ENCODE peak calls at places on chromosomes 16 and 17, in seven cellular contexts. One of them, this sample, is unnamed.

GRCh38 chr16:27235055-27235937 is 32.0 kb downstream of the KDM8 start:
- DNase-seq in fibroblast of pulmonary artery: peak; percentile 97
- DNase-seq in AG09319: peak; percentile 81
- DNase-seq in adrenal gland: peak; percentile 94
- DNase-seq in GM10248: peak; percentile 68
- DNase-seq in nephron progenitor cell: peak; percentile 45
- DNase-seq in endothelial cell of umbilical vein: peak; percentile 96
- DNase-seq in this sample: peak; percentile 76

GRCh38 chr17:44197980-44198720 is 1.5 kb downstream of the ATXN7L3 start:
- DNase-seq in fibroblast of pulmonary artery: peak; percentile 53
- DNase-seq in nephron progenitor cell: no peak
- DNase-seq in adrenal gland: no peak
- DNase-seq in endothelial cell of umbilical vein: peak; percentile 30
- DNase-seq in AG09319: no peak
- DNase-seq in GM10248: peak; percentile 67
- DNase-seq in this sample: peak; percentile 74

GRCh38 chr17:43891851-43892671 is 15.3 kb downstream of the MPP2 start:
- DNase-seq in endothelial cell of umbilical vein: no peak
- DNase-seq in GM10248: no peak
- DNase-seq in nephron progenitor cell: no peak
- DNase-seq in adrenal gland: no peak
- DNase-seq in fibroblast of pulmonary artery: no peak
- DNase-seq in AG09319: peak; percentile 38
- DNase-seq in this sample: no peak

GRCh38 chr17:59810894-59811153 is 81.9 kb downstream of the TUBD1 start:
- DNase-seq in fibroblast of pulmonary artery: no peak
- DNase-seq in AG09319: no peak
- DNase-seq in adrenal gland: no peak
- DNase-seq in endothelial cell of umbilical vein: no peak
- DNase-seq in nephron progenitor cell: no peak
- DNase-seq in GM10248: no peak
- DNase-seq in this sample: no peak

GRCh38 chr16:68993885-68994284 is 111.6 kb upstream of the HAS3 start:
- DNase-seq in AG09319: peak; percentile 63
- DNase-seq in endothelial cell of umbilical vein: peak; percentile 88
- DNase-seq in fibroblast of pulmonary artery: peak; percentile 94
- DNase-seq in nephron progenitor cell: no peak
- DNase-seq in GM10248: no peak
- DNase-seq in adrenal gland: no peak
- DNase-seq in this sample: no peak

GRCh38 chr16:9348912-9349311 is 257.5 kb downstream of the HAPSTR1 start:
- DNase-seq in nephron progenitor cell: no peak
- DNase-seq in GM10248: no peak
- DNase-seq in adrenal gland: no peak
- DNase-seq in AG09319: no peak
- DNase-seq in endothelial cell of umbilical vein: no peak
- DNase-seq in fibroblast of pulmonary artery: no peak
- DNase-seq in this sample: no peak

GRCh38 chr17:76076100-76076764 is 1.7 kb downstream of the GALR2 start:
- DNase-seq in GM10248: no peak
- DNase-seq in endothelial cell of umbilical vein: no peak
- DNase-seq in fibroblast of pulmonary artery: no peak
- DNase-seq in adrenal gland: no peak
- DNase-seq in nephron progenitor cell: peak; percentile 30
- DNase-seq in AG09319: no peak
- DNase-seq in this sample: peak; percentile 38

GRCh38 chr16:53600076-53600475 is 97.1 kb upstream of the AKTIP start:
- DNase-seq in AG09319: peak; percentile 43
- DNase-seq in GM10248: no peak
- DNase-seq in adrenal gland: no peak
- DNase-seq in nephron progenitor cell: no peak
- DNase-seq in fibroblast of pulmonary artery: no peak
- DNase-seq in endothelial cell of umbilical vein: no peak
- DNase-seq in this sample: no peak

GRCh38 chr17:16879686-16880085 is 92.2 kb downstream of the TNFRSF13B start:
- DNase-seq in fibroblast of pulmonary artery: no peak
- DNase-seq in GM10248: no peak
- DNase-seq in nephron progenitor cell: no peak
- DNase-seq in AG09319: no peak
- DNase-seq in adrenal gland: no peak
- DNase-seq in endothelial cell of umbilical vein: no peak
- DNase-seq in this sample: no peak

GRCh38 chr17:1673041-1673790 is 11.5 kb downstream of the PRPF8 start:
- DNase-seq in GM10248: no peak
- DNase-seq in endothelial cell of umbilical vein: no peak
- DNase-seq in AG09319: no peak
- DNase-seq in fibroblast of pulmonary artery: no peak
- DNase-seq in adrenal gland: peak; percentile 69
- DNase-seq in nephron progenitor cell: no peak
- DNase-seq in this sample: no peak

GRCh38 chr17:75959046-75959838 is 18.4 kb upstream of the FBF1 start:
- DNase-seq in fibroblast of pulmonary artery: peak; percentile 14
- DNase-seq in AG09319: no peak
- DNase-seq in endothelial cell of umbilical vein: no peak
- DNase-seq in nephron progenitor cell: no peak
- DNase-seq in GM10248: no peak
- DNase-seq in adrenal gland: no peak
- DNase-seq in this sample: no peak

GRCh38 chr17:10114931-10115535 is 83.4 kb downstream of the GAS7 start:
- DNase-seq in GM10248: peak; percentile 68
- DNase-seq in adrenal gland: peak; percentile 95
- DNase-seq in endothelial cell of umbilical vein: no peak
- DNase-seq in AG09319: peak; percentile 89
- DNase-seq in nephron progenitor cell: no peak
- DNase-seq in fibroblast of pulmonary artery: peak; percentile 97
- DNase-seq in this sample: peak; percentile 62

GRCh38 chr16:1474047-1474446 is 781 bp downstream of the CLCN7 start:
- DNase-seq in adrenal gland: no peak
- DNase-seq in fibroblast of pulmonary artery: peak; percentile 11
- DNase-seq in nephron progenitor cell: no peak
- DNase-seq in endothelial cell of umbilical vein: no peak
- DNase-seq in AG09319: no peak
- DNase-seq in GM10248: no peak
- DNase-seq in this sample: no peak

GRCh38 chr17:72884066-72884465 is 208.4 kb downstream of the SLC39A11 start:
- DNase-seq in adrenal gland: no peak
- DNase-seq in fibroblast of pulmonary artery: no peak
- DNase-seq in endothelial cell of umbilical vein: no peak
- DNase-seq in GM10248: no peak
- DNase-seq in nephron progenitor cell: no peak
- DNase-seq in AG09319: no peak
- DNase-seq in this sample: no peak

GRCh38 chr17:66975614-66976378 is 11.3 kb downstream of the CACNG4 start:
- DNase-seq in fibroblast of pulmonary artery: no peak
- DNase-seq in AG09319: no peak
- DNase-seq in GM10248: peak; percentile 43
- DNase-seq in adrenal gland: no peak
- DNase-seq in nephron progenitor cell: no peak
- DNase-seq in endothelial cell of umbilical vein: no peak
- DNase-seq in this sample: peak; percentile 60

GRCh38 chr17:18977646-18978045 is 25.7 kb downstream of the SLC5A10 start:
- DNase-seq in GM10248: no peak
- DNase-seq in fibroblast of pulmonary artery: no peak
- DNase-seq in nephron progenitor cell: no peak
- DNase-seq in adrenal gland: no peak
- DNase-seq in AG09319: no peak
- DNase-seq in endothelial cell of umbilical vein: no peak
- DNase-seq in this sample: no peak

GRCh38 chr16:27703121-27703520 is 153.2 kb downstream of the KATNIP start:
- DNase-seq in AG09319: no peak
- DNase-seq in endothelial cell of umbilical vein: no peak
- DNase-seq in nephron progenitor cell: no peak
- DNase-seq in adrenal gland: no peak
- DNase-seq in GM10248: no peak
- DNase-seq in fibroblast of pulmonary artery: no peak
- DNase-seq in this sample: no peak

GRCh38 chr17:7213895-7214299 is 5.7 kb downstream of the DLG4 start:
- DNase-seq in AG09319: no peak
- DNase-seq in adrenal gland: peak; percentile 94
- DNase-seq in GM10248: no peak
- DNase-seq in endothelial cell of umbilical vein: peak; percentile 82
- DNase-seq in nephron progenitor cell: peak; percentile 94
- DNase-seq in fibroblast of pulmonary artery: peak; percentile 84
- DNase-seq in this sample: peak; percentile 64

GRCh38 chr16:90057738-90058173 is 19.4 kb downstream of the PRDM7 start:
- DNase-seq in fibroblast of pulmonary artery: peak; percentile 81
- DNase-seq in GM10248: peak; percentile 29
- DNase-seq in endothelial cell of umbilical vein: no peak
- DNase-seq in nephron progenitor cell: no peak
- DNase-seq in adrenal gland: no peak
- DNase-seq in AG09319: no peak
- DNase-seq in this sample: peak; percentile 40

GRCh38 chr17:151886-152859 is 14.8 kb downstream of the SCGB1C2 start:
- DNase-seq in GM10248: no peak
- DNase-seq in adrenal gland: no peak
- DNase-seq in fibroblast of pulmonary artery: no peak
- DNase-seq in nephron progenitor cell: no peak
- DNase-seq in endothelial cell of umbilical vein: peak; percentile 15
- DNase-seq in AG09319: no peak
- DNase-seq in this sample: no peak

GRCh38 chr17:50134206-50135110 is 4.5 kb upstream of the SAMD14 start:
- DNase-seq in AG09319: no peak
- DNase-seq in endothelial cell of umbilical vein: no peak
- DNase-seq in fibroblast of pulmonary artery: no peak
- DNase-seq in nephron progenitor cell: no peak
- DNase-seq in adrenal gland: no peak
- DNase-seq in GM10248: no peak
- DNase-seq in this sample: no peak
- TF ChIP-seq CTCF in AG09319: peak; percentile 14
- TF ChIP-seq CTCF in endothelial cell of umbilical vein: no peak
- TF ChIP-seq CTCF in fibroblast of pulmonary artery: no peak
- TF ChIP-seq CTCF in nephron progenitor cell: no peak
- TF ChIP-seq CTCF in adrenal gland: no peak
- TF ChIP-seq CTCF in GM10248: no peak
- TF ChIP-seq CTCF in this sample: no peak

DNA sequence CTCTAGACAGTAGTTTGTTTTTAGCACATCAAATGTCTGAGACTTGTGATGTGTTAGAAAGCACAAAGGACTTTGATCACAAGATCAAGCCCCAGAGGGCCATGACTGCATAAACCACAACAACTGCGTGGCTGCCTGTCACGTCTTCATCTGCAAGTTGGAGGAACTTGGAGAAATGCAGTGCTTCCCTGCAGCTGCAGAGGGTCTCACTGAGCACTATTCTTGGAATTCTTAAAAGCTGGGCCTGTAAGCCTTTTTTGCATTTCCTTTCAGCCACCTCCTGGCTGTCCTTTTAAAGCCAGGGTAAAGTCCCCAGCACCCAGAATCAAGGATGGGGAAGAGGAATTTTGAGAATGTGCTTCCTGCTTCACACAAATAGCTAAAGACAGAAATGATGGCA is 431.3 kb downstream of the MAF start:
- DNase-seq in GM10248: no peak
- DNase-seq in AG09319: no peak
- DNase-seq in nephron progenitor cell: no peak
- DNase-seq in fibroblast of pulmonary artery: no peak
- DNase-seq in adrenal gland: no peak
- DNase-seq in endothelial cell of umbilical vein: no peak
- DNase-seq in this sample: no peak
- TF ChIP-seq CTCF in GM10248: no peak
- TF ChIP-seq CTCF in AG09319: no peak
- TF ChIP-seq CTCF in nephron progenitor cell: no peak
- TF ChIP-seq CTCF in fibroblast of pulmonary artery: no peak
- TF ChIP-seq CTCF in adrenal gland: no peak
- TF ChIP-seq CTCF in endothelial cell of umbilical vein: no peak
- TF ChIP-seq CTCF in this sample: peak; percentile 5

GRCh38 chr16:86819523-86819887 is 241.2 kb downstream of the FOXL1 start:
- DNase-seq in nephron progenitor cell: no peak
- DNase-seq in endothelial cell of umbilical vein: no peak
- DNase-seq in GM10248: no peak
- DNase-seq in adrenal gland: no peak
- DNase-seq in fibroblast of pulmonary artery: no peak
- DNase-seq in AG09319: no peak
- DNase-seq in this sample: no peak
- TF ChIP-seq CTCF in nephron progenitor cell: no peak
- TF ChIP-seq CTCF in endothelial cell of umbilical vein: peak; percentile 11
- TF ChIP-seq CTCF in GM10248: no peak
- TF ChIP-seq CTCF in adrenal gland: no peak
- TF ChIP-seq CTCF in fibroblast of pulmonary artery: peak; percentile 37
- TF ChIP-seq CTCF in AG09319: peak; percentile 28
- TF ChIP-seq CTCF in this sample: no peak

DNA sequence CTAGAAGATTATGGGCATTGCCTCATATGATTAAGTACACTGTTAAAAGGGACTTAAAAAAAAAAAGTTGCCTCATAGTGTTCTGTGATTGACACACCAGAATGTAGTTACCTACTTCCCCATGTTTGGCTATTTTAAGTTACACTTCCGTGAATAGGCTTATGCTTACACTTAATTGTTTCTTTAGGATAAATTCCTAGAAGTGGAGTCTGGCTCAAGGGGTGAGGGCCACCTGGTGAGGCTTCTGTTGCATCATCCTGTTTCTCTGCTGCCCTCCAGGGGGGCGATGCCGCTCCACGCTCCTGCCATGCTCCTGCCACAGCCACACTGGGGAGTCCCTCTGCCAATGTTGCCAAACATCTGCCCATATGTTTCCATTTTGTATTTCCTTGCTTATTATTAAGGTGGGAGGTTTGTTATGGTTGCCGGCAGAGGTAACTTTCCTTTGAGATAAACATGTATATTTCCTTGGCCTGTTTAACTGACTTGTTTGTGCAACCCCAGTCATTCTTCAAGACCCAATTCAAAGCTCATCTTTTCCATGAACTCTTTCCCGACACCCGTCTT is 73.1 kb downstream of the KSR1 start:
- DNase-seq in adrenal gland: no peak
- DNase-seq in endothelial cell of umbilical vein: peak; percentile 33
- DNase-seq in GM10248: no peak
- DNase-seq in fibroblast of pulmonary artery: peak; percentile 72
- DNase-seq in AG09319: no peak
- DNase-seq in nephron progenitor cell: no peak
- DNase-seq in this sample: no peak
- TF ChIP-seq CTCF in adrenal gland: no peak
- TF ChIP-seq CTCF in endothelial cell of umbilical vein: no peak
- TF ChIP-seq CTCF in GM10248: no peak
- TF ChIP-seq CTCF in fibroblast of pulmonary artery: no peak
- TF ChIP-seq CTCF in AG09319: no peak
- TF ChIP-seq CTCF in nephron progenitor cell: no peak
- TF ChIP-seq CTCF in this sample: no peak

GRCh38 chr16:19027416-19027815 is 40.0 kb upstream of the COQ7 start:
- DNase-seq in adrenal gland: no peak
- DNase-seq in fibroblast of pulmonary artery: no peak
- DNase-seq in nephron progenitor cell: no peak
- DNase-seq in GM10248: no peak
- DNase-seq in endothelial cell of umbilical vein: peak; percentile 7
- DNase-seq in AG09319: no peak
- DNase-seq in this sample: no peak
- TF ChIP-seq CTCF in adrenal gland: no peak
- TF ChIP-seq CTCF in fibroblast of pulmonary artery: no peak
- TF ChIP-seq CTCF in nephron progenitor cell: no peak
- TF ChIP-seq CTCF in GM10248: no peak
- TF ChIP-seq CTCF in endothelial cell of umbilical vein: no peak
- TF ChIP-seq CTCF in AG09319: no peak
- TF ChIP-seq CTCF in this sample: no peak

GRCh38 chr17:50950002-50950877 is 84.1 kb upstream of the TOB1 start:
- DNase-seq in fibroblast of pulmonary artery: peak; percentile 76
- DNase-seq in endothelial cell of umbilical vein: peak; percentile 58
- DNase-seq in nephron progenitor cell: peak; percentile 63
- DNase-seq in adrenal gland: peak; percentile 89
- DNase-seq in AG09319: peak; percentile 62
- DNase-seq in GM10248: peak; percentile 79
- DNase-seq in this sample: peak; percentile 82
- TF ChIP-seq CTCF in fibroblast of pulmonary artery: peak; percentile 67
- TF ChIP-seq CTCF in endothelial cell of umbilical vein: peak; percentile 78
- TF ChIP-seq CTCF in nephron progenitor cell: peak; percentile 50
- TF ChIP-seq CTCF in adrenal gland: peak; percentile 66
- TF ChIP-seq CTCF in AG09319: peak; percentile 67
- TF ChIP-seq CTCF in GM10248: peak; percentile 89
- TF ChIP-seq CTCF in this sample: peak; percentile 75

This sample was measured in GM13976.